ENCODE peak calls at places on chromosomes 11 and 22, in seven cellular contexts. M is effector memory CD4-positive, alpha-beta T cell; H is ELR; V is AG20443; Y is IMR-90; Q is left ventricle myocardium inferior; Z is trophoblast cell. S is an unnamed sample.

GRCh38 chr11:123653997-123654565 is 343 bp downstream of the SCN3B start:
- DNase-seq in Z (peak), Q (peak), H (peak), Y (peak), V (peak), M (no peak), S (peak)

GRCh38 chr11:63738720-63739360 is 29.7 kb downstream of the ZFTA start:
- DNase-seq in Y (peak), Z (peak), V (peak), H (peak), Q (peak), M (peak), S (peak)

GRCh38 chr11:66328036-66328306 is 8.3 kb downstream of the RIN1 start:
- DNase-seq in V (no peak), M (no peak), Z (no peak), Q (no peak), H (no peak), Y (no peak), S (peak)

GRCh38 chr22:20552913-20553401 is 45.5 kb downstream of the MED15 start:
- DNase-seq in V (no peak), H (no peak), M (no peak), Q (no peak), Z (no peak), Y (peak), S (peak)

GRCh38 chr11:72969894-72970335 is 155.7 kb downstream of the ATG16L2 start:
- DNase-seq in Y (peak), Z (no peak), Q (no peak), H (peak), M (no peak), V (peak), S (peak)

GRCh38 chr22:46828323-46829139 is 66.1 kb downstream of the TBC1D22A start:
- DNase-seq in Z (no peak), Q (no peak), V (no peak), Y (no peak), H (peak), M (no peak), S (no peak)

GRCh38 chr11:70916321-70916720 is 336.1 kb downstream of the SHANK2 start:
- DNase-seq in V (no peak), H (no peak), Y (no peak), Z (no peak), M (no peak), Q (no peak), S (no peak)

GRCh38 chr11:113991170-113991569 is 16.3 kb downstream of the HTR3A start:
- DNase-seq in Q (peak), Y (peak), Z (peak), M (no peak), V (peak), H (peak), S (peak)

GRCh38 chr11:46918087-46918751 is at the start of gene LRP4:
- DNase-seq in H (peak), M (peak), Q (peak), Z (no peak), V (peak), Y (no peak), S (peak)

GRCh38 chr11:134837166-134837886 is 425.3 kb upstream of the B3GAT1 start:
- DNase-seq in Y (no peak), Q (no peak), Z (no peak), H (no peak), V (peak), M (no peak), S (no peak)

GRCh38 chr22:49453816-49454215 is 373.9 kb downstream of the BRD1 start:
- DNase-seq in Y (no peak), Q (no peak), Z (no peak), H (no peak), M (no peak), V (no peak), S (no peak)

GRCh38 chr11:69088676-69089146 is 40.0 kb downstream of the TPCN2 start:
- DNase-seq in H (peak), M (peak), Z (peak), Y (peak), Q (peak), V (peak), S (peak)

GRCh38 chr11:29435421-29435820 is 581.4 kb downstream of the KCNA4 start:
- DNase-seq in M (no peak), V (no peak), H (no peak), Q (no peak), Z (no peak), Y (peak), S (no peak)

GRCh38 chr11:103601230-103601846 is 435.1 kb upstream of the DDI1 start:
- DNase-seq in H (peak), Y (peak), V (peak), M (no peak), Z (peak), Q (no peak), S (peak)

GRCh38 chr11:17343907-17344306 is 7.7 kb upstream of the NCR3LG1 start:
- DNase-seq in Q (no peak), M (no peak), H (peak), Y (peak), V (peak), Z (peak), S (peak)

GRCh38 chr22:39405346-39406085 is 5.9 kb downstream of the TAB1 start:
- DNase-seq in Q (no peak), M (no peak), H (peak), Z (no peak), V (peak), Y (peak), S (peak)

GRCh38 chr22:35900483-35901168 is 128.0 kb downstream of the RBFOX2 start:
- DNase-seq in H (peak), V (peak), Q (no peak), Y (peak), Z (peak), M (no peak), S (peak)

GRCh38 chr11:67197606-67198005 is 68.7 kb upstream of the GRK2 start:
- DNase-seq in Q (no peak), V (no peak), M (no peak), Z (no peak), H (no peak), Y (no peak), S (no peak)

GRCh38 chr11:67275606-67276409 is 9.5 kb downstream of the GRK2 start:
- DNase-seq in Z (no peak), V (no peak), Q (no peak), H (no peak), Y (no peak), M (no peak), S (no peak)

GRCh38 chr22:27993201-27993635 is 74.2 kb upstream of the PITPNB start:
- DNase-seq in H (no peak), Y (no peak), Q (no peak), Z (no peak), V (no peak), M (no peak), S (no peak)

GRCh38 chr11:120551191-120551590 is 39.6 kb downstream of the GRIK4 start:
- DNase-seq in Y (no peak), Q (no peak), M (no peak), V (no peak), Z (peak), H (no peak), S (no peak)

GRCh38 chr22:39630721-39631120 is 60.2 kb downstream of the CACNA1I start:
- DNase-seq in M (no peak), Y (no peak), Z (no peak), V (no peak), H (no peak), Q (no peak), S (no peak)

GRCh38 chr22:35835998-35836691 is 118.5 kb downstream of the APOL5 start:
- DNase-seq in M (no peak), Z (peak), V (peak), Q (peak), Y (peak), H (peak), S (peak)

GRCh38 chr22:46657996-46658947 is 38.1 kb downstream of the GRAMD4 start:
- DNase-seq in M (no peak), H (no peak), Q (no peak), Z (no peak), Y (no peak), V (no peak), S (no peak)

GRCh38 chr11:27660171-27660570 is 40.1 kb downstream of the BDNF start:
- DNase-seq in Y (no peak), H (no peak), Q (no peak), Z (no peak), M (no peak), V (no peak), S (no peak)

GRCh38 chr22:23751441-23751996 is 607 bp upstream of the ZNF70 start:
- DNase-seq in Z (no peak), Q (no peak), M (no peak), V (no peak), H (no peak), Y (no peak), S (no peak)

GRCh38 chr11:120132645-120133185 is 5.2 kb downstream of the TRIM29 start:
- DNase-seq in V (no peak), Z (no peak), M (no peak), H (no peak), Q (no peak), Y (no peak), S (no peak)

GRCh38 chr11:85974126-85974525 is 94.8 kb downstream of the PICALM start:
- DNase-seq in H (no peak), Y (peak), Q (no peak), Z (no peak), M (no peak), V (peak), S (no peak)

GRCh38 chr22:50047346-50047745 is 10.8 kb downstream of the TTLL8 start:
- DNase-seq in H (no peak), Z (no peak), Y (no peak), M (no peak), V (no peak), Q (no peak), S (no peak)